ENCODE peak calls at places on chromosomes 3 and 15, in four cellular contexts. V is left lung, K is RWPE2, S is esophagus squamous epithelium. C is an unnamed sample.

GRCh38 chr3:193982258-193982659 is 153.7 kb upstream of the HES1 start:
- DNase-seq in K (peak; percentile 68), V (peak; percentile 84), S (no peak), C (peak; percentile 90)

GRCh38 chr3:100106531-100107155 is 7.7 kb downstream of the FILIP1L start:
- DNase-seq in S (no peak), V (no peak), K (no peak), C (no peak)

GRCh38 chr15:38564557-38565286 is at the start of gene RASGRP1:
- DNase-seq in V (peak; percentile 90), K (no peak), S (no peak), C (peak; percentile 91)

GRCh38 chr3:165254812-165255211 is 58.6 kb upstream of the SLITRK3 start:
- DNase-seq in V (no peak), K (no peak), S (no peak), C (no peak)

GRCh38 chr15:45268135-45268534 is 16.1 kb downstream of the SLC28A2 start:
- DNase-seq in S (no peak), K (no peak), V (no peak), C (no peak)

GRCh38 chr3:120839120-120839519 is 68.9 kb upstream of the STXBP5L start:
- DNase-seq in K (no peak), V (no peak), S (no peak), C (no peak)

GRCh38 chr15:83036253-83036652 is 24.8 kb upstream of the C15orf40 start:
- DNase-seq in S (no peak), V (no peak), K (no peak), C (no peak)

GRCh38 chr15:68210821-68211655 is 5.9 kb upstream of the CALML4 start:
- DNase-seq in V (peak; percentile 90), S (no peak), K (peak; percentile 79), C (peak; percentile 79)

GRCh38 chr3:143428351-143428750 is 308.8 kb downstream of the CHST2 start:
- DNase-seq in S (no peak), V (no peak), K (no peak), C (no peak)

GRCh38 chr3:186200746-186201145 is 91.9 kb upstream of the ETV5 start:
- DNase-seq in K (no peak), S (no peak), V (no peak), C (no peak)

DNA sequence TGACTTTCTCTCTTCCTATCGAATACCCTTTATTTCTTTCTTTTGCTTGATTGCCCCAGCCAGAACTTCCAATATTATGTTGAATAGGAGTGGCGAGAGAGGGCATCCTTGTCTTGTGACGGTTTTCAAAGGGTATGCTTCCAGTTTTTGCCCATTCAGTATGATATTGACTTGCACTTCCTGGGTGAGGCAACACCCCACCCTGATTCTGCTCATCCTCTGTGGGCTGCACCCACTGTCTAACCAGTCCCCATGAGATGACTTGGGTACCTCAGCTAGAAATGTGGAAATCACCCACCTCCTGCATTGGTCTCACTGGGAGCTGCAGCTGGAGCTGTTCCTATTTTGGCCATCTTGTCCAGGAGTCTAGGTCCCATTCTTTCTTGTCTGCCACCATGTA is 44.8 kb upstream of the KCNH8 start:
- DNase-seq in K (no peak), V (no peak), S (no peak), C (no peak)
- H3K4me3 ChIP-seq in K (no peak overlapping the region), V (no peak overlapping the region), S (no peak overlapping the region), C (no peak overlapping the region)

GRCh38 chr3:171323934-171324535 is 136.2 kb downstream of the TNIK start:
- DNase-seq in K (no peak), V (no peak), S (no peak), C (no peak)
- H3K4me1 ChIP-seq in K (peaks cover 3% of the 10 kb centered on the region), V (peaks cover 7% of the 10 kb centered on the region), S (peaks cover 12% of the 10 kb centered on the region), C (peaks cover 9% of the 10 kb centered on the region)

GRCh38 chr15:35618260-35619188 is 72.6 kb upstream of the DPH6 start:
- DNase-seq in K (no peak), V (no peak), S (no peak), C (no peak)
- H3K4me3 ChIP-seq in K (no peak overlapping the region), V (no peak overlapping the region), S (no peak overlapping the region), C (no peak overlapping the region)

GRCh38 chr3:51622402-51622801 is 48.6 kb upstream of the TEX264 start:
- DNase-seq in K (no peak), S (no peak), V (no peak), C (no peak)

GRCh38 chr3:51620543-51620942 is 50.5 kb upstream of the TEX264 start:
- DNase-seq in S (no peak), K (no peak), V (no peak), C (no peak)

GRCh38 chr3:51621091-51621892 is 49.8 kb upstream of the TEX264 start:
- DNase-seq in K (no peak), S (no peak), V (no peak), C (no peak)

GRCh38 chr3:51617597-51617996 is 53.5 kb upstream of the TEX264 start:
- DNase-seq in K (no peak), S (no peak), V (no peak), C (no peak)

DNA sequence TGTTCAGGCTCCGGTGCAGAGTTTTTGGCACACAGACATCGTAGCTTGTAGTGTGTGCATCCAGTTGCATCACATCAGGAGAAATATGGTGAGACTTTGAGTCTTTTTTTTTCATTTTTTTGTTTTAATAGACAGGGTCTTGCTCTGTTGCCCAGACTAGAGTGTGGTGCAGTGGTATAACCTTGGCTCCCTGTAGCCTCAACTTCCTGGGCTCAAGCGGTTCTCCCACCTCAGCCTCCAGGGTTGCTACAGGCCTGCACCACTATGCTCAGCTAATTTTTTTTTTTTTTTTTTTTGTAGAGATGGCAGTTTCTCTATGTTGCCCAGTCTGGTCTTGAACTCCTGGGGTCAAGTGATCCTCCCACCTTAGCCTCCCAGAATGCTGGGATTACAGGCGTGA is 51.1 kb upstream of the TEX264 start:
- DNase-seq in S (no peak), K (no peak), V (no peak), C (no peak)
- H3K4me1 ChIP-seq in S (peaks cover 41% of the 10 kb centered on the region), K (peaks cover 6% of the 10 kb centered on the region), V (peaks cover 19% of the 10 kb centered on the region), C (no peaks in the 10 kb centered on the region)

GRCh38 chr15:90665288-90666134 is 51.6 kb upstream of the BLM start:
- DNase-seq in S (no peak), K (peak; percentile 86), V (peak; percentile 93), C (peak; percentile 87)

GRCh38 chr15:90666135-90666909 is 50.8 kb upstream of the BLM start:
- DNase-seq in S (no peak), V (no peak), K (peak; percentile 25), C (no peak)

GRCh38 chr15:90671216-90671615 is 45.9 kb upstream of the BLM start:
- DNase-seq in S (no peak), V (no peak), K (no peak), C (no peak)

GRCh38 chr15:90664650-90665287 is 52.4 kb upstream of the BLM start:
- DNase-seq in V (peak; percentile 86), K (peak; percentile 74), S (no peak), C (peak; percentile 87)

DNA sequence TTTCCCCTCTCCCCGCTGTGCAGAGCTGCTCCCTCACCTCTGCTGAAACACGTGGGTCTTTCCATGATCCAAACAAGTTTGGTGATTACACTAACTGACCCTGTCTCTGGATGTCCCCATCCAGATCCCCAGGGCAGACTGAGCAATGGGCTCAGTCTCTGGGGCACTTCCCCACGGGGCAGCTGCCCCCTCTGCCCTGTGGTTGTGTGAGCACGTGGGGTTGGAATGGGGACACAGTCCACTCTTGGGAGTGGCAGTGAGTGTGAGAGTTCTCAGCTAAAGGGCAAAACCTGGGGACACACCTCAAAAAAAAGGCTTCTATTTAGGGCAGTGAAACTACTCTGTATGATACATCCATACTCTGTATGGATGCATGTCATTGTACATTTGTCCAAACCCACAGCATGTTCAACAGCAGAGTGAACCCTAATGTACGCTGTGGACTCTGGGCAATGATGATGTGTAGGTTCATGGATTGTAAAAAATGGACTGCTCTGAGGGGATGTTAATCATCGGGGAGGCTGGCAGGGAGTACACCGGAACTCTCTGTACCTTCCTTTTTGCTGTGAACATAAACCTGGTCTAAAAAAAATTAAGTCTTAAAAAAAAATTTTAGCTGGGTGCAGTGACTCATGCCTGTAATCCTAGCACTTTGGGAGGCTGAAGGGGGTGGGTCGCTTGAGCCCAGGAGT is 49.9 kb upstream of the BLM start:
- DNase-seq in S (no peak), K (peak; percentile 47), V (no peak), C (no peak)
- H3K4me3 ChIP-seq in S (no peak overlapping the region), K (no peak overlapping the region), V (no peak overlapping the region), C (no peak overlapping the region)

DNA sequence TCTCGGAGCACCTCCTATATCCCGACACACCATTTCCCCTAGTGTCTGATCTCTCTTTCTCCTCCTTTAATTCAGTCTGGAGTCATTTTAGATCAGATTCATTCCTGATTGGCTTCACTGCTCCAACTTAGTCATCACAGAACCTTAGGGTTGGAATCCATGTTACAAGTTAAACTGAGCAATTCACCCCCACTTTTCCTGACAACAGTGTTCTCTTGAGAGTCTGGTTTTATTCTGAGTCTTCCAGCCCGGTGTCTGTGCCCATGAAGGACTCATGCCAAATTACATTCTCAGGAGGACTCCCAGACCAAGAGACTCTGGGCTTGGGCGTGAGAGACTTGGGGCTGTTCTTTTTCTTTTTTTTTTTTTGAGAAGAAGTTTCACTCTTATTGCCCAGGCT is 57.5 kb downstream of the LPP start:
- DNase-seq in V (no peak), K (no peak), S (no peak), C (no peak)
- H3K4me1 ChIP-seq in V (peaks cover 16% of the 10 kb centered on the region), K (no peaks in the 10 kb centered on the region), S (peaks cover 25% of the 10 kb centered on the region), C (peaks cover 8% of the 10 kb centered on the region)

DNA sequence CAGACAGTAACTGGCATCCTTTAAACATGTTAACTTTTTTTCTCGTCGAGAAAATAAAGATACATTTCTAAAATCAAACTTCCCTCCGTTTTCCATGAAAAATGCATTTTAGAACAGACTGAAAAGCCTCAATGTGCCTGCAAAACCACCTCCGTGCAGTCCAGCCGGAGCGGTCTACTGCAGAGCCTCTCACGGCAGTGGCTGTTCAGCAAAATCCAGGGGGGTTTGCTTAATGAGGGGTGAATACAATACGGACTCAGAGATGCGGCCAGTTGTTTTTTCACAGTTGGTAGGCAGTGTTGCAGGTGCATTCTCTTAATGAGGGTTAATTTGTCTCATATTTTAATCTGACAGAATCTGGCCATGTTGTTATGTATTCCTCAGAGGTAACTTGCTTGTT is 223.0 kb downstream of the EBLN2 start:
- DNase-seq in K (no peak), V (no peak), S (no peak), C (no peak)
- H3K4me3 ChIP-seq in K (no peak overlapping the region), V (no peak overlapping the region), S (no peak overlapping the region), C (no peak overlapping the region)

GRCh38 chr15:31464216-31465082 is 137.8 kb downstream of the KLF13 start:
- DNase-seq in S (no peak), V (no peak), K (peak; percentile 56), C (no peak)
- H3K4me1 ChIP-seq in S (peaks cover 46% of the 10 kb centered on the region), V (no peaks in the 10 kb centered on the region), K (peaks cover 11% of the 10 kb centered on the region), C (no peaks in the 10 kb centered on the region)

GRCh38 chr3:88032245-88032644 is 26.6 kb downstream of the CGGBP1 start:
- DNase-seq in K (no peak), V (no peak), S (no peak), C (no peak)
- H3K4me3 ChIP-seq in K (peak overlapping the region; percentile 31), V (peak overlapping the region; percentile 34), S (peak overlapping the region; percentile 37), C (peak overlapping the region; percentile 58)